ENCODE peak calls at places on chromosome 21, in five cellular contexts. W is bronchial epithelial cell; N is fibroblast of lung; L is CD8-positive, alpha-beta T cell; B is cardiac muscle cell. P is an unnamed sample. For H3K27me3, the result is how much of the 10 kb centered on the place peaks cover.

GRCh38 chr21:31897311-31897710 is 24.5 kb downstream of the HUNK start:
- DNase-seq in W (no peak), N (no peak), L (no peak), B (no peak), P (no peak)

GRCh38 chr21:25234857-25235801 is 372.2 kb downstream of the MRPL39 start:
- DNase-seq in W (no peak), N (no peak), L (no peak), B (no peak), P (no peak)

GRCh38 chr21:41597227-41597626 is 89.3 kb upstream of the TMPRSS2 start:
- DNase-seq in W (no peak), N (no peak), L (no peak), B (no peak), P (no peak)

GRCh38 chr21:23799376-23799775 is 1807.9 kb downstream of the MRPL39 start:
- DNase-seq in W (no peak), N (no peak), L (no peak), B (no peak), P (no peak)

GRCh38 chr21:33205476-33205875 is 24.3 kb upstream of the IFNAR2 start:
- DNase-seq in W (no peak), N (no peak), L (no peak), B (no peak), P (no peak)

GRCh38 chr21:15058718-15059316 is 6.0 kb downstream of the NRIP1 start:
- DNase-seq in W (peak), N (peak), L (no peak), B (no peak), P (no peak)

GRCh38 chr21:41816583-41817165 is 49.8 kb upstream of the RIPK4 start:
- DNase-seq in W (peak), N (peak), L (peak), B (peak), P (peak)

GRCh38 chr21:29378814-29379213 is 80.1 kb downstream of the BACH1 start:
- DNase-seq in W (no peak), N (peak), L (no peak), B (no peak), P (no peak)

GRCh38 chr21:15051652-15052554 is 12.9 kb downstream of the NRIP1 start:
- DNase-seq in W (no peak), N (no peak), L (no peak), B (peak), P (no peak)

GRCh38 chr21:42346441-42346840 is 4.4 kb downstream of the TFF2 start:
- DNase-seq in W (no peak), N (no peak), L (no peak), B (no peak), P (no peak)

GRCh38 chr21:43300496-43301423 is 126.2 kb downstream of the SIK1 start:
- DNase-seq in W (peak), N (no peak), L (no peak), B (no peak), P (no peak)

GRCh38 chr21:41585199-41585994 is 77.4 kb upstream of the TMPRSS2 start:
- DNase-seq in W (no peak), N (no peak), L (no peak), B (no peak), P (no peak)

DNA sequence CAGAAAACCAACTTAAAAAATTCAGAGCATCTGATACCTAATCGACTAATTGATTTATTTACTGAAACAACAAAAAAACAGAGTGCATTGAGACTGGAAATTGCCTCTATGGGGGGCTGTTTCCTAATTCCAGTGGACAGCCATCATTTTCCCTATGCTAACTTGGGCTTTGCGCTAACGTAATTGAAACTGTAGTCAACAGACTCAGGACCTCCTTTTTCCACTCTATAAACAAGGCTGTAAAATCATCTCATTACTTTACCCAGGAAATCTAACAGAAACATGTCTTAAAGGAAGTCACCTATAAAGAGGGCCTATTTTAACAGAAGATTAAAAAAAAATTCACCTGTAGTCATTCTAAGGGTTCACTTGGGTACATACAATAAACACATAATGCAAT is 2.1 kb downstream of the ERG start:
- DNase-seq in W (no peak), N (no peak), L (no peak), B (no peak), P (no peak)
- H3K27me3 ChIP-seq in W (under half), N (under half), L (under half), B (under half), P (under half)

GRCh38 chr21:34973685-34974084 is 75.4 kb downstream of the RUNX1 start:
- DNase-seq in W (no peak), N (no peak), L (no peak), B (no peak), P (no peak)

GRCh38 chr21:34977333-34977732 is 71.8 kb downstream of the RUNX1 start:
- DNase-seq in W (no peak), N (no peak), L (no peak), B (no peak), P (no peak)

GRCh38 chr21:34970566-34970965 is 78.5 kb downstream of the RUNX1 start:
- DNase-seq in W (no peak), N (no peak), L (no peak), B (no peak), P (no peak)

GRCh38 chr21:34971656-34972055 is 77.4 kb downstream of the RUNX1 start:
- DNase-seq in W (no peak), N (no peak), L (no peak), B (no peak), P (no peak)

DNA sequence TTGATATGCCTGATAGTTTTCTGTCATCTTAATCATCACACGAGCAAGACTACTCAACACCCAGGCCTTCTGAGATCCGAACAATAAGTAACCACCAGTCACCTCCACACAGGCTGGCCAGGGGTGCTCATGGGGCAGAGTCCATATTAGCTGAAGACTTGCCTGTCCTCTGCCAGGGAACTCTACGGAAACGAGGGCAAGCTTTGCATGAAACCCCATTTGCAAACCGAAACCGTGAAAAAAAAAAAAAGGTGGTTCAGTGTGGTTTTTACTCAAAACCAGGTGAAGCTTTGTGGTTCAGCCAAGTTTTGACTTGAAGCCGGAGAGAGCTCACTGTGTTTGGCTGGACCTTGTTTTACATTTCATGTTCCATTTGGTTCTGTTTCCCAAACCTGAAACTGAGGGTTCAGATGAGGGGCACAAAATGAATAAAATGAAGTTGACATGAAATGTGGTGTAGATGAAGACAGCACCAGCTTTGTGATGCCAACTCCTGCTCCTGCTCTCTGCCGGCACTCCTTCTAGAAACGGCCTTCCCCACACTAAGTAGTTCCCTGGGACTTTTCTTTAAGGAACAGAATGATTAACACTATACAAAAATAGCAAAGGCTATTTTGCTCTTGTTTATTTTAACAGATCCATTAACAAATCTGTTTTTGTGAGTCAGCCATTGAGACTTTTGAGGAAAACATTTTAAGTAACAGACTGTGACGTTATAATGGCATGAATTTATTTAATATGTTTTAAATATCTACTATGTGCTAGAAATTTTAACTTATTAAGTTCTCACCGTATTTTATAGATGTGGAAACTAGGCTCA is 74.7 kb downstream of the RUNX1 start:
- DNase-seq in W (no peak), N (peak), L (no peak), B (no peak), P (peak)
- H3K4me3 ChIP-seq in W (no peak), N (no peak), L (peak), B (no peak), P (peak)

GRCh38 chr21:44697811-44698734 is 1.1 kb downstream of the KRTAP10-12 start:
- DNase-seq in W (no peak), N (no peak), L (no peak), B (no peak), P (no peak)

GRCh38 chr21:44695176-44695575 is 1.8 kb upstream of the KRTAP10-12 start:
- DNase-seq in W (no peak), N (no peak), L (no peak), B (no peak), P (no peak)

GRCh38 chr21:44696572-44696971 is 400 bp upstream of the KRTAP10-12 start:
- DNase-seq in W (no peak), N (no peak), L (no peak), B (no peak), P (no peak)

GRCh38 chr21:44694776-44695175 is 2.2 kb upstream of the KRTAP10-12 start:
- DNase-seq in W (no peak), N (no peak), L (no peak), B (no peak), P (no peak)

GRCh38 chr21:44695641-44696040 is 1.3 kb upstream of the KRTAP10-12 start:
- DNase-seq in W (no peak), N (no peak), L (no peak), B (no peak), P (no peak)
- H3K27me3 ChIP-seq in W (under half), N (under half), L (under half), B (under half), P (under half)

DNA sequence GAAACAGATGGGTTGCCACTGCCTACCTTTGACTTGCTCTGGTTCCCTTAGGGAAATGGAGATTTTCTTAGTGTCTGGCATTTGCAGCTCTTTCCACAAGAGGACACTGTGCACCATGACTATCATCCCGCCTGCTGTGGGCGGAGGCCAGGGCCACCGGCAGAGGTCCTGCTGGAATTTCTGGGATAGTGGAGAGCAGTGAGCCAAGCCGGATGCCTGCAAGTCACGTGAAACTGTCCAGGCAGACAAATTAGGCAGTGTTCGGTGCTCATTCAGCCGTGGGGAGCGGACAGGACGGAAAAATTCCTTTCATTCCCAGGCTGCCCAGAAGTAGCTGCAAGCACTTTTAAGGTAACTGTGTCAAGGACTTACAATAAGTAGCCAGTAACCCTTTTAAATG is 43.4 kb downstream of the IGSF5 start:
- DNase-seq in W (peak), N (peak), L (no peak), B (peak), P (no peak)
- H3K4me3 ChIP-seq in W (no peak), N (no peak), L (no peak), B (no peak), P (no peak)

P was measured in effector memory CD4-positive, alpha-beta T cell.